ENCODE peak calls at places on chromosomes 6 and 20, in five cellular contexts. V is central memory CD4-positive, alpha-beta T cell; M is endothelial cell; B is anterior cingulate cortex; D is bronchial epithelial cell. Z is an unnamed sample.

GRCh38 chr6:35400901-35401311 is 51.2 kb upstream of the FANCE start:
- DNase-seq in V (no peak), M (no peak), B (no peak), D (peak; percentile 100), Z (no peak)

GRCh38 chr6:36721369-36722140 is 23.9 kb downstream of the RAB44 start:
- DNase-seq in V (no peak), M (no peak), B (no peak), D (no peak), Z (no peak)

GRCh38 chr6:5996701-5997419 is 9.9 kb downstream of the NRN1 start:
- DNase-seq in V (no peak), M (peak; percentile 52), B (no peak), D (no peak), Z (no peak)

GRCh38 chr6:12490904-12491571 is 200.9 kb downstream of the EDN1 start:
- DNase-seq in V (no peak), M (no peak), B (no peak), D (peak; percentile 82), Z (peak; percentile 91)

GRCh38 chr6:154593122-154593521 is 82.6 kb upstream of the CNKSR3 start:
- DNase-seq in V (no peak), M (no peak), B (no peak), D (no peak), Z (no peak)

GRCh38 chr6:56087421-56087820 is 160.0 kb downstream of the COL21A1 start:
- DNase-seq in V (no peak), M (no peak), B (no peak), D (no peak), Z (no peak)

GRCh38 chr6:42556462-42556861 is 7.4 kb upstream of the UBR2 start:
- DNase-seq in V (no peak), M (no peak), B (no peak), D (no peak), Z (no peak)

GRCh38 chr20:64148581-64148980 is 15.7 kb upstream of the MYT1 start:
- DNase-seq in V (no peak), M (no peak), B (no peak), D (no peak), Z (no peak)

Z was measured in stromal cell of bone marrow.